ENCODE peak calls at places on chromosomes 13 and 19, in seven cellular contexts. I is heart right ventricle, U is brain microvascular endothelial cell, B is lower lobe of right lung, K is thoracic aorta, G is PC-9, X is cardiac muscle cell. Z is an unnamed sample.
A peak's percentile ranks its signal among the peaks of the same experiment; 100 is the strongest.

GRCh38 chr13:20487927-20488326 is 37.7 kb downstream of the CRYL1 start:
- DNase-seq in K (no peak), B (no peak), X (no peak), I (no peak), G (no peak), U (no peak), Z (no peak)

GRCh38 chr13:114261328-114261965 is 20.0 kb upstream of the UPF3A start:
- DNase-seq in X (peak; percentile 43), I (no peak), U (no peak), B (no peak), G (no peak), K (no peak), Z (no peak)

GRCh38 chr19:13847900-13848677 is 28.8 kb upstream of the NANOS3 start:
- DNase-seq in I (no peak), G (no peak), K (no peak), B (no peak), X (no peak), U (no peak), Z (no peak)

GRCh38 chr13:111245781-111246384 is 74.6 kb upstream of the TEX29 start:
- DNase-seq in X (no peak), G (no peak), K (no peak), B (no peak), I (no peak), U (no peak), Z (no peak)

GRCh38 chr13:110206170-110206569 is 100.8 kb downstream of the COL4A1 start:
- DNase-seq in K (no peak), B (no peak), I (no peak), G (no peak), U (no peak), X (no peak), Z (no peak)

GRCh38 chr13:74869846-74870245 is 612.1 kb downstream of the TBC1D4 start:
- DNase-seq in X (no peak), U (peak; percentile 53), I (no peak), B (no peak), G (no peak), K (no peak), Z (no peak)

GRCh38 chr13:25046274-25046984 is 49.5 kb upstream of the PABPC3 start:
- DNase-seq in U (no peak), G (no peak), X (peak; percentile 51), K (no peak), I (no peak), B (no peak), Z (no peak)

GRCh38 chr13:80237646-80238045 is 103.3 kb downstream of the SPRY2 start:
- DNase-seq in B (no peak), G (no peak), K (no peak), I (no peak), X (no peak), U (no peak), Z (no peak)

GRCh38 chr19:48991823-48992570 is 1.1 kb downstream of the GYS1 start:
- DNase-seq in G (peak; percentile 64), K (peak; percentile 68), U (peak; percentile 77), X (peak; percentile 69), B (peak; percentile 63), I (peak; percentile 74), Z (peak; percentile 34)

GRCh38 chr19:35249146-35249847 is 495 bp downstream of the LSR start:
- DNase-seq in K (no peak), G (no peak), I (no peak), X (no peak), B (no peak), U (no peak), Z (no peak)

GRCh38 chr13:62846302-62846701 is 1430.7 kb upstream of the PCDH20 start:
- DNase-seq in K (no peak), G (no peak), I (no peak), B (no peak), U (no peak), X (no peak), Z (no peak)

GRCh38 chr13:113801289-113801961 is 42.4 kb downstream of the TMEM255B start:
- DNase-seq in X (no peak), G (no peak), I (no peak), U (no peak), K (no peak), B (peak; percentile 45), Z (no peak)

GRCh38 chr19:36771275-36772231 is 1.1 kb downstream of the ZNF850 start:
- DNase-seq in B (peak; percentile 56), I (peak; percentile 90), X (peak; percentile 97), U (peak; percentile 97), K (peak; percentile 35), G (peak; percentile 76), Z (peak; percentile 29)

GRCh38 chr19:16336571-16336970 is 11.9 kb downstream of the KLF2 start:
- DNase-seq in X (no peak), I (no peak), B (no peak), U (no peak), G (no peak), K (no peak), Z (no peak)

GRCh38 chr19:50311723-50312635 is 17.2 kb downstream of the KCNC3 start:
- DNase-seq in G (no peak), B (no peak), I (no peak), U (no peak), K (no peak), X (peak; percentile 84), Z (no peak)

GRCh38 chr19:3983936-3984583 is 1.2 kb downstream of the EEF2 start:
- DNase-seq in B (peak; percentile 57), G (no peak), I (no peak), K (no peak), X (no peak), U (no peak), Z (no peak)

GRCh38 chr19:48950830-48951519 is 3.7 kb upstream of the BAX start:
- DNase-seq in U (no peak), I (no peak), G (no peak), K (no peak), B (no peak), X (no peak), Z (no peak)

GRCh38 chr19:1181606-1182005 is 7.5 kb upstream of the SBNO2 start:
- DNase-seq in I (no peak), B (peak; percentile 88), G (peak; percentile 84), X (no peak), K (no peak), U (no peak), Z (no peak)

GRCh38 chr19:11984986-11985385 is 20.1 kb downstream of the ZNF763 start:
- DNase-seq in B (no peak), U (no peak), K (no peak), X (peak; percentile 41), I (no peak), G (no peak), Z (no peak)

GRCh38 chr19:34555447-34555846 is 73.9 kb downstream of the WTIP start:
- DNase-seq in I (no peak), G (peak; percentile 6), X (no peak), K (no peak), U (peak; percentile 25), B (no peak), Z (no peak)

GRCh38 chr19:38270587-38271167 is 6.3 kb downstream of the SPINT2 start:
- DNase-seq in X (no peak), B (no peak), I (no peak), K (no peak), G (no peak), U (peak; percentile 52), Z (no peak)

GRCh38 chr19:44904426-44904994 is 1.1 kb upstream of the APOE start:
- DNase-seq in X (no peak), B (no peak), K (no peak), U (no peak), I (no peak), G (no peak), Z (no peak)

GRCh38 chr19:38264486-38265212 is at the start of gene SPINT2:
- DNase-seq in G (no peak), X (peak; percentile 89), U (no peak), I (no peak), K (no peak), B (peak; percentile 94), Z (no peak)

GRCh38 chr19:14381689-14382474 is 638 bp downstream of the ADGRE5 start:
- DNase-seq in B (peak; percentile 81), G (peak; percentile 61), U (peak; percentile 52), I (peak; percentile 48), X (no peak), K (peak; percentile 76), Z (no peak)

GRCh38 chr19:44657211-44657921 is 13.7 kb downstream of the PVR start:
- DNase-seq in X (peak; percentile 80), B (peak; percentile 78), G (peak; percentile 45), I (peak; percentile 74), K (peak; percentile 42), U (peak; percentile 58), Z (no peak)

GRCh38 chr19:29687897-29688728 is 22.9 kb downstream of the PLEKHF1 start:
- DNase-seq in X (no peak), I (no peak), B (no peak), G (no peak), K (no peak), U (peak; percentile 51), Z (peak; percentile 24)

GRCh38 chr19:6247007-6247288 is 32.8 kb downstream of the MLLT1 start:
- DNase-seq in B (no peak), G (no peak), I (no peak), X (no peak), K (no peak), U (no peak), Z (no peak)
- H3K27ac ChIP-seq in B (no peak overlapping the region), G (no peak overlapping the region), I (no peak overlapping the region), X (no peak overlapping the region), K (no peak overlapping the region), U (no peak overlapping the region), Z (no peak overlapping the region)

GRCh38 chr19:58554494-58555368 is at the start of gene CHMP2A:
- DNase-seq in K (peak; percentile 93), U (peak; percentile 94), B (peak; percentile 99), X (peak; percentile 99), G (peak; percentile 96), I (peak; percentile 99), Z (no peak)
- H3K27ac ChIP-seq in K (peak within 1 kb of the TSS; percentile 91), U (peak within 1 kb of the TSS; percentile 81), B (peak within 1 kb of the TSS; percentile 95), X (peak within 1 kb of the TSS; percentile 99), G (peak within 1 kb of the TSS; percentile 41), I (peak within 1 kb of the TSS; percentile 91), Z (peak within 1 kb of the TSS; percentile 98)

GRCh38 chr19:32828643-32829344 is 40.8 kb downstream of the SLC7A9 start:
- DNase-seq in K (no peak), B (no peak), I (no peak), G (no peak), U (no peak), X (no peak), Z (no peak)
- H3K27ac ChIP-seq in K (no peak overlapping the region), B (no peak overlapping the region), I (no peak overlapping the region), G (no peak overlapping the region), U (no peak overlapping the region), X (no peak overlapping the region), Z (no peak overlapping the region)

DNA sequence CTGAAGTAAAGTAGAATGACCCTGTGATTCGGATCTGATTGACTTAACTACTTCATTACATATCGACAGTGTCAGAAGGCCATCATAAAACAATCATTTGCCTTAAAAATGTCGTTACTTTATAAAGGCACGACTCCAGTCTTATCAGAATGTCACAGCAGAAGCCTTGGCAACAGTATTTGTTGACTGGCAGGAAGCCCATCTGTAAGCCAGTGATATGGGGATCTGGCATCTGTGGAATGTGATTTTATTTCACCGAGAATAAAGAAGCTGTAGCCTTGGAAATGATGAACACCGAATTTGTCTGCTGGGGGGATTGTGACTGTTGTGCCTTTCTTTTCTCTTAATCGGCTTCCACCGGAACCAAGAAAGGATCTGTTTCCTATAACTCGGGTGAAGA is 362.5 kb downstream of the TDRD3 start:
- DNase-seq in I (no peak), G (peak; percentile 30), U (peak; percentile 26), K (no peak), B (no peak), X (peak; percentile 19), Z (no peak)
- H3K27ac ChIP-seq in I (no peak overlapping the region), G (no peak overlapping the region), U (no peak overlapping the region), K (no peak overlapping the region), B (no peak overlapping the region), X (no peak overlapping the region), Z (peak overlapping the region; percentile 50)